ENCODE peak calls at places on chromosome 20, in four cellular contexts. W is BE2C, U is fibroblast of lung, T is right atrium auricular region. H is an unnamed sample.

GRCh38 chr20:2382833-2383232 is 2.1 kb downstream of the TGM6 start:
- DNase-seq in W (peak; percentile 20), U (no peak), T (no peak), H (peak; percentile 69)

GRCh38 chr20:3595541-3595940 is 67.7 kb downstream of the GFRA4 start:
- DNase-seq in W (no peak), U (no peak), T (no peak), H (no peak)

GRCh38 chr20:43975096-43975768 is 60.6 kb downstream of the TOX2 start:
- DNase-seq in W (no peak), U (peak; percentile 90), T (no peak), H (peak; percentile 94)

GRCh38 chr20:35698298-35699126 is 640 bp downstream of the NFS1 start:
- DNase-seq in W (peak; percentile 43), U (no peak), T (peak; percentile 55), H (peak; percentile 61)

GRCh38 chr20:58868795-58869194 is 16.3 kb downstream of the GNAS start:
- DNase-seq in W (no peak), U (peak; percentile 28), T (no peak), H (no peak)

GRCh38 chr20:17964632-17965031 is 4.0 kb downstream of the SNX5 start:
- DNase-seq in W (no peak), U (no peak), T (no peak), H (no peak)

GRCh38 chr20:11232249-11232648 is 558.5 kb upstream of the JAG1 start:
- DNase-seq in W (no peak), U (no peak), T (no peak), H (no peak)

GRCh38 chr20:50903353-50904051 is 27.7 kb downstream of the ADNP start:
- DNase-seq in W (no peak), U (no peak), T (no peak), H (no peak)

GRCh38 chr20:36214684-36215256 is 21.5 kb upstream of the AAR2 start:
- DNase-seq in W (no peak), U (peak; percentile 57), T (no peak), H (peak; percentile 54)

GRCh38 chr20:52484438-52484837 is 292.9 kb upstream of the ZFP64 start:
- DNase-seq in W (no peak), U (no peak), T (no peak), H (peak; percentile 82)

GRCh38 chr20:11140359-11140758 is 466.6 kb upstream of the JAG1 start:
- DNase-seq in W (no peak), U (peak; percentile 72), T (no peak), H (peak; percentile 96)

GRCh38 chr20:62001178-62001715 is 64.4 kb downstream of the TAF4 start:
- DNase-seq in W (no peak), U (no peak), T (no peak), H (no peak)

GRCh38 chr20:17966432-17967312 is 1.9 kb downstream of the SNX5 start:
- DNase-seq in W (no peak), U (peak; percentile 63), T (no peak), H (peak; percentile 74)

GRCh38 chr20:50491926-50492634 is 18.1 kb upstream of the PTPN1 start:
- DNase-seq in W (no peak), U (peak; percentile 36), T (no peak), H (peak; percentile 63)

GRCh38 chr20:53805895-53806384 is 212.3 kb upstream of the ZNF217 start:
- DNase-seq in W (no peak), U (peak; percentile 45), T (no peak), H (peak; percentile 92)

GRCh38 chr20:38228436-38228835 is 32.1 kb downstream of the KIAA1755 start:
- DNase-seq in W (no peak), U (no peak), T (no peak), H (no peak)

GRCh38 chr20:41030536-41031242 is 2.1 kb downstream of the TOP1 start:
- DNase-seq in W (no peak), U (peak; percentile 90), T (no peak), H (peak; percentile 62)

GRCh38 chr20:59931511-59932312 is 1.7 kb downstream of the SYCP2 start:
- DNase-seq in W (no peak), U (no peak), T (no peak), H (no peak)

GRCh38 chr20:42024653-42025052 is 406.5 kb upstream of the CHD6 start:
- DNase-seq in W (no peak), U (no peak), T (no peak), H (no peak)

GRCh38 chr20:50810063-50810462 is 15.2 kb downstream of the BCAS4 start:
- DNase-seq in W (no peak), U (no peak), T (no peak), H (peak; percentile 29)

GRCh38 chr20:37007898-37008649 is 56.6 kb upstream of the SAMHD1 start:
- DNase-seq in W (no peak), U (peak; percentile 53), T (no peak), H (peak; percentile 39)

GRCh38 chr20:35776513-35777101 is 4.8 kb downstream of the PHF20 start:
- DNase-seq in W (peak; percentile 75), U (peak; percentile 57), T (peak; percentile 79), H (peak; percentile 42)

GRCh38 chr20:43590036-43590391 is 723 bp upstream of the IFT52 start:
- DNase-seq in W (peak; percentile 29), U (no peak), T (no peak), H (no peak)

GRCh38 chr20:17533396-17533795 is 2.2 kb upstream of the BFSP1 start:
- DNase-seq in W (peak; percentile 62), U (peak; percentile 70), T (no peak), H (peak; percentile 58)

GRCh38 chr20:48025661-48026060 is 240.4 kb upstream of the SULF2 start:
- DNase-seq in W (no peak), U (peak; percentile 40), T (no peak), H (peak; percentile 76)

GRCh38 chr20:8862092-8862491 is 206.8 kb upstream of the PLCB4 start:
- DNase-seq in W (no peak), U (no peak), T (no peak), H (no peak)

GRCh38 chr20:25065625-25066338 is 7.8 kb upstream of the ACSS1 start:
- DNase-seq in W (no peak), U (peak; percentile 61), T (no peak), H (peak; percentile 77)

GRCh38 chr20:38633577-38634093 is 32.0 kb downstream of the ARHGAP40 start:
- DNase-seq in W (peak; percentile 74), U (peak; percentile 28), T (peak; percentile 59), H (peak; percentile 69)

GRCh38 chr20:35296101-35296554 is 3.9 kb upstream of the FAM83C start:
- DNase-seq in W (no peak), U (no peak), T (no peak), H (no peak)

DNA sequence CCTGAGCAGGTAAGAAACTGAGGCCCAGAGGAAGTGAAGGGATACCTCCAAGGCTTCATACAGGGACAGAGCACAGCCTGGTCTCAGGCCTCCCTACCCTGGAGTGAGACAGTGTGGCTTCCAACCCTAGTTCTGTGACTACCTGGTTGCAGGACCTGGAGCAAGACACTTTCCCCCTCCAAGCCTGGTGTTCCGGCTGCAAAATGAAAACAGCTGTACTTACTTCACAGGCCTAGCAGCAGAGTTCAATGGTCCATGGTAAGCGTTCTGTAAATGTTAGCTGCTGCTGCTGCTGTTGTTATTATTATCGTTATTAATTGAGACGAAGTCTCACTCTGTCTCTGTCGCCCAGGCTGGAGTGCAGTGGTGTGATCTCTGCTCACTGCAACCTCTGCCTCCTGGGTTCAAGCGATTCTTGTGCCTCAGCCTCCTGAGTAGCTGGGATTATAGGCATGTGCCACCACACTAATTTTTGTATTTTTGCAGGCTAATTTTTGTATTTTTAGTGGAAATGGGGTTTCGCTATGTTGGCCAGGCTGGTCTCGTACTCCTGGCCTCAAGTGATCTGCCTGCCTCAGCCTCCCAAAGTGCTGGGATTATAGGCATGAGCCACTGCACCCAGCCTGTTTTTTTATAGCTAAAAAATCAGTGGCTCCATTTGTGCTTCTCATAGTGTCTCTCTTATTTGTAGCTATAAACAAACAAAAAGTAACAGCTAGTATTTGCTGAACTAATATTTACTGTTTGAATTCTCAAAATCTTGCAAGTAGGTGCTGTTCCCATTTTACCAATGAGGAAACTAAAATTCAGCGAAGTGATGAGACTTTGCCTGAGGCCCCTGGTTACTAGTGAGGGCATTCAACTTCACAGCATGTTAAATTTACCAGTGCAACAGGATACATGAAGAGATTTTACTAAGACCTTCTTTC is 41.9 kb downstream of the COX4I2 start:
- DNase-seq in W (no peak), U (no peak), T (no peak), H (no peak)
- H3K4me1 ChIP-seq in W (peaks cover 12% of the 10 kb centered on the region), U (peaks cover 27% of the 10 kb centered on the region), T (peaks cover 96% of the 10 kb centered on the region), H (peaks cover 29% of the 10 kb centered on the region)

GRCh38 chr20:34012735-34013134 is 19.0 kb downstream of the RALY start:
- DNase-seq in W (no peak), U (no peak), T (no peak), H (no peak)

GRCh38 chr20:34013532-34013931 is 19.8 kb downstream of the RALY start:
- DNase-seq in W (no peak), U (no peak), T (no peak), H (no peak)

GRCh38 chr20:34016736-34017135 is 23.0 kb downstream of the RALY start:
- DNase-seq in W (peak; percentile 38), U (no peak), T (no peak), H (no peak)

GRCh38 chr20:34015401-34016335 is 22.0 kb downstream of the RALY start:
- DNase-seq in W (no peak), U (no peak), T (no peak), H (no peak)

GRCh38 chr20:34014878-34015277 is 21.2 kb downstream of the RALY start:
- DNase-seq in W (no peak), U (no peak), T (no peak), H (no peak)
- H3K4me1 ChIP-seq in W (peaks cover 15% of the 10 kb centered on the region), U (peaks cover 12% of the 10 kb centered on the region), T (peaks cover 78% of the 10 kb centered on the region), H (peaks cover 14% of the 10 kb centered on the region)

GRCh38 chr20:33850159-33850558 is 39.0 kb downstream of the CHMP4B start:
- DNase-seq in W (no peak), U (no peak), T (no peak), H (no peak)

GRCh38 chr20:33848391-33848790 is 37.2 kb downstream of the CHMP4B start:
- DNase-seq in W (no peak), U (no peak), T (no peak), H (no peak)

GRCh38 chr20:33857722-33858563 is 46.8 kb downstream of the CHMP4B start:
- DNase-seq in W (no peak), U (no peak), T (no peak), H (no peak)

GRCh38 chr20:33851842-33852466 is 40.8 kb downstream of the CHMP4B start:
- DNase-seq in W (no peak), U (no peak), T (no peak), H (no peak)

GRCh38 chr20:33852971-33853813 is 42.0 kb downstream of the CHMP4B start:
- DNase-seq in W (no peak), U (no peak), T (no peak), H (no peak)
- H3K4me1 ChIP-seq in W (no peaks in the 10 kb centered on the region), U (no peaks in the 10 kb centered on the region), T (no peaks in the 10 kb centered on the region), H (no peaks in the 10 kb centered on the region)

GRCh38 chr20:23062632-23063031 is 13.2 kb upstream of the THBD start:
- DNase-seq in W (no peak), U (no peak), T (no peak), H (no peak)
- H3K4me1 ChIP-seq in W (no peaks in the 10 kb centered on the region), U (peaks cover 15% of the 10 kb centered on the region), T (peaks cover 32% of the 10 kb centered on the region), H (peaks cover 11% of the 10 kb centered on the region)

DNA sequence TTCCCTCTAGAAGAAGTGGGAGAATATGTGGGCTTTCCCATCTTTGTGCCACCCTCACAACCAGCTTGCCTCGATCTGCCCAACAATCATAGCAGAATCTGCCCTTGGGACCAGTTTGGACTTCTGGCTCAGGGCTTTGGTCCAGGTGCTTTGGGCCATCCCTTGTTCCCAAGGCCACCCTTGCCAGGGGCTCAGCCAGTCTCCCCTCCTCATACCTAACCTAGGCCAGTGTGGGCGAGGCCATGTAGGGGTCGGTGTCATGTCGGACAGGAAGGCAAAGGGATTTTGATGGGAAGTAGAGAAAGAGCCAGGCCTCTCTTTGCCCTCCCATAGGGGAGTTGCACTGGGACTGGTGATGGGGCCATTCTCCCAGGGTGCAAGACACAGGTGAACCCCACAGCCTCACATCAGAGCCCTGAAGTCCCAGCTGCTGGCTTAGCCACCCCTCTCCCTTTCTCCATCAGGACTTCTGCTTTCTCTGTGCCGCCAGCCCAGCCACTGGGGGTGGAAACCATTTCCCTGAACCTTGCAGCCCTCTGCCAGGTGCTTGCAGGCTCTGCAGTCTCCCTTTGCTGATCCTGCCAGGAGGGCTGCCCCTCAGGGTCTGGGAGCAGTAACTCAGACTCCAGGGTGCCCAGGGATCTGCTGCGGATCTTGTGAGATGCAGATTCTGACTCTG is 60.7 kb downstream of the SLC24A3 start:
- DNase-seq in W (no peak), U (no peak), T (no peak), H (no peak)
- H3K4me1 ChIP-seq in W (no peaks in the 10 kb centered on the region), U (peaks cover 6% of the 10 kb centered on the region), T (peaks cover 20% of the 10 kb centered on the region), H (no peaks in the 10 kb centered on the region)